ENCODE peak calls at places on chromosomes 16 and 17, in nine cellular contexts. A, E, N, C, D, M, B, Q and Y are unnamed samples.

GRCh38 chr17:14925498-14925897 is 339.6 kb downstream of the PMP22 start:
- DNase-seq in A (no peak), E (no peak), N (no peak), C (no peak), D (no peak), M (no peak), B (no peak), Q (no peak), Y (no peak)

GRCh38 chr17:32871736-32872135 is 5.2 kb downstream of the MYO1D start:
- DNase-seq in A (no peak), E (no peak), N (no peak), C (no peak), D (no peak), M (no peak), B (peak; percentile 26), Q (no peak), Y (no peak)

GRCh38 chr17:16073845-16074244 is 74.2 kb downstream of the TTC19 start:
- DNase-seq in A (no peak), E (no peak), N (no peak), C (no peak), D (no peak), M (no peak), B (no peak), Q (no peak), Y (no peak)

GRCh38 chr17:15444805-15445204 is 22.6 kb downstream of the CDRT4 start:
- DNase-seq in A (peak; percentile 11), E (no peak), N (no peak), C (no peak), D (no peak), M (no peak), B (no peak), Q (no peak), Y (no peak)

GRCh38 chr17:45265823-45266222 is 3.9 kb upstream of the SPATA32 start:
- DNase-seq in A (no peak), E (no peak), N (no peak), C (no peak), D (no peak), M (no peak), B (no peak), Q (peak; percentile 76), Y (no peak)

GRCh38 chr17:49093131-49093530 is 39.4 kb upstream of the B4GALNT2 start:
- DNase-seq in A (no peak), E (no peak), N (no peak), C (no peak), D (no peak), M (no peak), B (no peak), Q (peak; percentile 32), Y (no peak)

GRCh38 chr16:23952128-23953041 is 116.6 kb downstream of the PRKCB start:
- DNase-seq in A (no peak), E (peak; percentile 27), N (no peak), C (no peak), D (no peak), M (no peak), B (peak; percentile 29), Q (no peak), Y (peak; percentile 55)

GRCh38 chr16:71350821-71351557 is 7.5 kb upstream of the CALB2 start:
- DNase-seq in A (no peak), E (no peak), N (no peak), C (no peak), D (no peak), M (no peak), B (no peak), Q (no peak), Y (no peak)

GRCh38 chr17:2883544-2884203 is 87.4 kb downstream of the RAP1GAP2 start:
- DNase-seq in A (no peak), E (no peak), N (no peak), C (peak; percentile 77), D (no peak), M (no peak), B (no peak), Q (no peak), Y (no peak)

GRCh38 chr17:31525801-31526549 is 134.5 kb downstream of the RAB11FIP4 start:
- DNase-seq in A (no peak), E (no peak), N (peak; percentile 65), C (no peak), D (no peak), M (no peak), B (no peak), Q (no peak), Y (peak; percentile 51)

GRCh38 chr17:36188891-36189306 is 7.7 kb downstream of the CCL3L1 start:
- DNase-seq in A (no peak), E (no peak), N (peak; percentile 43), C (no peak), D (no peak), M (no peak), B (peak; percentile 45), Q (peak; percentile 45), Y (no peak)

GRCh38 chr17:7916383-7916677 is 241 bp upstream of the RNF227 start:
- DNase-seq in A (no peak), E (no peak), N (no peak), C (no peak), D (no peak), M (no peak), B (no peak), Q (no peak), Y (no peak)

GRCh38 chr17:56718515-56718914 is 115.2 kb downstream of the C17orf67 start:
- DNase-seq in A (no peak), E (no peak), N (peak; percentile 2), C (no peak), D (no peak), M (no peak), B (no peak), Q (no peak), Y (no peak)

GRCh38 chr16:1645914-1646525 is 32.1 kb upstream of the JPT2 start:
- DNase-seq in A (no peak), E (no peak), N (no peak), C (peak; percentile 34), D (no peak), M (no peak), B (no peak), Q (no peak), Y (no peak)

GRCh38 chr16:68371706-68372380 is 61.0 kb downstream of the PRMT7 start:
- DNase-seq in A (no peak), E (no peak), N (no peak), C (no peak), D (no peak), M (no peak), B (no peak), Q (no peak), Y (no peak)

DNA sequence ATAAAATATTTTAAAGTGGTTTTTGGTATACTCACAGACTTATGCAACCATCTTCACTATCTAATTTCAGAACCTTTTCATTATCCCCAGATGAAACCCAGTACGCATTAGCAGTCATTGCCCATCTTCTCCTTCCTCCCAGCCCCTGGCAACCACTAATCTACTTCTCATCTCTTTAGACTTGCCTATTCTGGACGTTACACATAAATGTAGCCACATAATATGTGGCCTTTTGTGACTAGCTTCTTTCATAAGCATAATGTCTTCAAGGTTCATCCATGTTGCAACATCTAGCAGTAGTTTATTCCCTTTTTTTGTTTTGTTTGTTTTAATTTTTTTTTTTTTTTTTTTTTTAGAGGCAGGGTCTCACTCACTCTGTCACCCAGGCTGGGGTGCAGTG is 28.5 kb upstream of the C17orf107 start:
- DNase-seq in A (no peak), E (no peak), N (no peak), C (no peak), D (no peak), M (no peak), B (no peak), Q (no peak), Y (no peak)
- TF ChIP-seq CTCF in A (no peak), E (no peak), N (no peak), C (no peak), D (no peak), M (no peak), B (no peak), Q (no peak), Y (no peak)

DNA sequence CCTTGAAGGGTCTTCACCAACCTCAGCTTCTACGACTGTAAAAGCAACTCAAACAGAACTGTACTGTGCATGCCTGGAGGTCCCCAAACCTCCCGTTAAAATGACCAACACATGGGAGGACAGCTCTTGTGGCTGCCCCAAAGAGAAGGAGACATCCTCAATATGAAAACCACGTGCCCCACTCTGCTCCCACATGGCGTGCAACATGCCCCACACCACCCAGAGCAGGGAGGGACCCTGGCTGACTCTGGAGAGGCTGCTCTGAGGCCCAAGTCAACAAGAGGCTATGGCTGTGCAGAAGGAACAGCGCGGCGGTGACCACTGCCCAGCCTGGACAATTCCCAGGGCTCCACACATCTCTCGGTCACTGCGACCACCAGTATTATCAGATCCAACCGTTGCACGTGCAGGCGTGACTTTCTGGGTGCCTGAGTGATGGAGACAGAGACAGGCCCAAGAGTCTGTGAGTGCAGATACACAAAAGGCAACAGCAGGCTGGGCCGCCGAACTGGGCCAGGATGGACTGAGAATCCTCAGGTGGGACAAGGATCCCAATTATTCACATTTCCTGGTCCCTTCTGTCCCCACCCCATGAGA is 1.4 kb downstream of the PLD6 start:
- DNase-seq in A (no peak), E (no peak), N (no peak), C (no peak), D (no peak), M (no peak), B (no peak), Q (no peak), Y (no peak)
- H3K27ac ChIP-seq in A (peak overlapping the region; percentile 86), E (peak overlapping the region; percentile 95), N (no peak overlapping the region), C (peak overlapping the region; percentile 87), D (peak overlapping the region; percentile 81), M (peak overlapping the region; percentile 89), B (peak overlapping the region; percentile 84), Q (peak overlapping the region; percentile 78), Y (peak overlapping the region; percentile 75)

GRCh38 chr17:8986295-8986694 is 20.8 kb upstream of the PIK3R5 start:
- DNase-seq in A (no peak), E (no peak), N (peak; percentile 15), C (no peak), D (no peak), M (no peak), B (no peak), Q (no peak), Y (no peak)
- TF ChIP-seq CTCF in A (no peak), E (no peak), N (peak; percentile 71), C (peak; percentile 14), D (peak; percentile 21), M (peak; percentile 40), B (no peak), Q (no peak), Y (no peak)

GRCh38 chr17:75822119-75822799 is 21.9 kb downstream of the UNC13D start:
- DNase-seq in A (no peak), E (no peak), N (peak; percentile 58), C (no peak), D (no peak), M (no peak), B (no peak), Q (peak; percentile 53), Y (no peak)

GRCh38 chr17:75819723-75820410 is 24.3 kb downstream of the UNC13D start:
- DNase-seq in A (no peak), E (no peak), N (no peak), C (no peak), D (no peak), M (no peak), B (no peak), Q (no peak), Y (no peak)

GRCh38 chr17:75820411-75821080 is 23.7 kb downstream of the UNC13D start:
- DNase-seq in A (no peak), E (no peak), N (no peak), C (no peak), D (no peak), M (no peak), B (no peak), Q (no peak), Y (no peak)

GRCh38 chr17:75822800-75823166 is 21.4 kb downstream of the UNC13D start:
- DNase-seq in A (no peak), E (no peak), N (no peak), C (no peak), D (no peak), M (no peak), B (no peak), Q (no peak), Y (no peak)

GRCh38 chr17:75821552-75821951 is 22.7 kb downstream of the UNC13D start:
- DNase-seq in A (no peak), E (no peak), N (no peak), C (no peak), D (no peak), M (no peak), B (no peak), Q (no peak), Y (no peak)
- H3K27ac ChIP-seq in A (no peak overlapping the region), E (peak overlapping the region; percentile 36), N (no peak overlapping the region), C (peak overlapping the region; percentile 71), D (no peak overlapping the region), M (no peak overlapping the region), B (no peak overlapping the region), Q (no peak overlapping the region), Y (no peak overlapping the region)